ENCODE peak calls at places on chromosome 17, in seven cellular contexts. M is IMR-90, T is HCT116, I is brain microvascular endothelial cell, V is breast epithelium, J is tibial artery, O is fibroblast of lung. G is an unnamed sample.

GRCh38 chr17:72004476-72005331 is 116.1 kb upstream of the SOX9 start:
- DNase-seq in M (no peak), T (no peak), I (no peak), V (no peak), J (no peak), O (no peak), G (peak; percentile 33)

GRCh38 chr17:36597229-36597628 is 4.2 kb upstream of the MRM1 start:
- DNase-seq in M (no peak), T (no peak), I (no peak), V (no peak), J (no peak), O (no peak), G (no peak)

GRCh38 chr17:77324227-77324626 is 183.5 kb downstream of the SEC14L1 start:
- DNase-seq in M (no peak), T (no peak), I (no peak), V (peak; percentile 3), J (peak; percentile 67), O (no peak), G (no peak)

GRCh38 chr17:38355256-38355655 is 3.6 kb downstream of the SOCS7 start:
- DNase-seq in M (no peak), T (no peak), I (no peak), V (no peak), J (no peak), O (no peak), G (no peak)

GRCh38 chr17:57424777-57425188 is 168.5 kb downstream of the MSI2 start:
- DNase-seq in M (peak; percentile 30), T (peak; percentile 85), I (peak; percentile 26), V (no peak), J (no peak), O (no peak), G (no peak)

GRCh38 chr17:68205251-68205807 is 42.5 kb upstream of the AMZ2 start:
- DNase-seq in M (peak; percentile 82), T (peak; percentile 78), I (peak; percentile 80), V (peak; percentile 85), J (peak; percentile 94), O (peak; percentile 86), G (peak; percentile 94)

GRCh38 chr17:49604314-49604869 is 28.7 kb downstream of the NXPH3 start:
- DNase-seq in M (no peak), T (no peak), I (no peak), V (no peak), J (no peak), O (no peak), G (no peak)

GRCh38 chr17:48998557-48999440 is 1.6 kb downstream of the IGF2BP1 start:
- DNase-seq in M (peak; percentile 59), T (no peak), I (no peak), V (no peak), J (no peak), O (peak; percentile 59), G (no peak)

GRCh38 chr17:9700754-9701476 is 55.6 kb downstream of the USP43 start:
- DNase-seq in M (no peak), T (no peak), I (no peak), V (no peak), J (no peak), O (no peak), G (no peak)

GRCh38 chr17:47896672-47897490 is 845 bp downstream of the SP2 start:
- DNase-seq in M (peak; percentile 7), T (no peak), I (no peak), V (no peak), J (no peak), O (peak; percentile 8), G (no peak)

GRCh38 chr17:13010959-13011358 is 6.9 kb downstream of the ELAC2 start:
- DNase-seq in M (no peak), T (no peak), I (no peak), V (no peak), J (peak; percentile 29), O (no peak), G (no peak)

GRCh38 chr17:56029980-56030624 is 123.2 kb upstream of the ANKFN1 start:
- DNase-seq in M (no peak), T (no peak), I (no peak), V (no peak), J (no peak), O (no peak), G (no peak)
- TF ChIP-seq CTCF in M (no peak), T (no peak), I (no peak), V (no peak), J (no peak), O (no peak), G (no peak)

GRCh38 chr17:46848534-46848933 is 2.8 kb upstream of the WNT9B start:
- DNase-seq in M (no peak), T (no peak), I (no peak), V (no peak), J (no peak), O (no peak), G (no peak)
- H3K27me3 ChIP-seq in M (peaks cover 73% of the 10 kb centered on the region), T (no peaks in the 10 kb centered on the region), I (peaks cover 26% of the 10 kb centered on the region), V (peaks cover 9% of the 10 kb centered on the region), J (peaks cover 4% of the 10 kb centered on the region), O (peaks cover 45% of the 10 kb centered on the region), G (peaks cover 5% of the 10 kb centered on the region)

GRCh38 chr17:69425978-69426377 is 11.5 kb downstream of the MAP2K6 start:
- DNase-seq in M (no peak), T (no peak), I (no peak), V (no peak), J (no peak), O (no peak), G (no peak)
- TF ChIP-seq CTCF in M (no peak), T (no peak), I (no peak), V (no peak), J (no peak), O (no peak), G (no peak)

GRCh38 chr17:74592087-74592990 is at the start of gene CD300LD:
- DNase-seq in M (no peak), T (no peak), I (no peak), V (no peak), J (no peak), O (no peak), G (no peak)
- H3K27me3 ChIP-seq in M (no peaks in the 10 kb centered on the region), T (peaks cover 66% of the 10 kb centered on the region), I (no peaks in the 10 kb centered on the region), V (no peaks in the 10 kb centered on the region), J (no peaks in the 10 kb centered on the region), O (no peaks in the 10 kb centered on the region), G (peaks cover 1% of the 10 kb centered on the region)

DNA sequence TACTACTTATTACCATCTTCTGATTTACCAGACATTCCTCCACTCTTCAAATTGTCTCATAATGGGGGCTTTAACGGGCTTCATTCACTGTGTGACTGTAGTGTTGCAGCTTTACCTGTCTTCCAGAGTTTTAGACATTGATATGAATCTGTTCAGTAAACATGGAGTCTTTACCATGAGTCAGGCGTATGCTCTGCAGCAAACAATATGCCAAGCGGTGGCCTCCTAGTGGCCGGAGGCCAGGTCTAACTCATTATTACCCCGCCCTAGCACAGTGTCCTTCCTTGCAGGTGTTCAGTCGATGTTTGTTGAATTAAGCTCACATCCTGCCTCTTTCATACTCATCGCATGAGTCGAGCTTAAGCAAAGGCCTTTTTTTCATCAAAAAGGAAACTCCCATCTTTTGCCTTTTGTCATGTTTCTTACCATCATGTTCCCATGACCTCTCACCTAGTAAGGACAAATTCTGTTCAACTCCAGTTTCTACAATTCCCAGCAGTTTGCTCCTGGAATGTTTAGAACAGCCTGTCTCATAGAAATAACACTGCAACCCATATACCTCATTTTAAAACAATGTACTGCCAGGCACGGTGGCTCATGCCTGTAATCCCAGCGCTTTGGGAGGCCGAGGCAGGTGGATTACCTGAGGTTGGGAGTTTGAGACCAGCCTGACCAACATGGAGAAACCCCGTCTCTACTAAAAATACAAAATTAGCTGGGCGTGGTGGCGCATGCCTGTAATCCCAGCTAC is 39.4 kb downstream of the TUBD1 start:
- DNase-seq in M (peak; percentile 100), T (no peak), I (peak; percentile 84), V (peak; percentile 81), J (peak; percentile 46), O (peak; percentile 98), G (no peak)
- TF ChIP-seq CTCF in M (peak; percentile 73), T (peak; percentile 90), I (peak; percentile 80), V (peak; percentile 57), J (no peak), O (peak; percentile 54), G (peak; percentile 75)

DNA sequence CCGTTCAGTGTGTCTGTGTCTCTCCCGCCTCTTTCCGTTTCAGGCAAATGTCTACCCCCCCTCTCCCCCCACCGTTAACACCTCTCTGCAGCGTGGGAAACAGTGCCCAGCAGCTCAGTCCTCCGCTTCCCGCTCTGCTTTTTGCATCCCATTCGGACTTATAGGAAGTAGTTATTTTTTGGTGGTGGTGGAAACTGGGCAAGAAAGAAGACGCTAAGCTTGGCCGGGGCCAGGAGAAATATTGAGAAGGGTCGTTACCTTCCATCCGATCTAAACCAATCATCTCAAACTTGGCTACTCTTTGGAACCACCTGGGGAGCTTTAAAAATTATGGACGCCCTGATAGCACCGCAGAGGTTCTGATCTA is 504 bp upstream of the HLF start:
- DNase-seq in M (no peak), T (no peak), I (no peak), V (no peak), J (no peak), O (no peak), G (no peak)
- H3K27me3 ChIP-seq in M (peaks cover 53% of the 10 kb centered on the region), T (no peaks in the 10 kb centered on the region), I (peaks cover 42% of the 10 kb centered on the region), V (no peaks in the 10 kb centered on the region), J (no peaks in the 10 kb centered on the region), O (peaks cover 51% of the 10 kb centered on the region), G (no peaks in the 10 kb centered on the region)

DNA sequence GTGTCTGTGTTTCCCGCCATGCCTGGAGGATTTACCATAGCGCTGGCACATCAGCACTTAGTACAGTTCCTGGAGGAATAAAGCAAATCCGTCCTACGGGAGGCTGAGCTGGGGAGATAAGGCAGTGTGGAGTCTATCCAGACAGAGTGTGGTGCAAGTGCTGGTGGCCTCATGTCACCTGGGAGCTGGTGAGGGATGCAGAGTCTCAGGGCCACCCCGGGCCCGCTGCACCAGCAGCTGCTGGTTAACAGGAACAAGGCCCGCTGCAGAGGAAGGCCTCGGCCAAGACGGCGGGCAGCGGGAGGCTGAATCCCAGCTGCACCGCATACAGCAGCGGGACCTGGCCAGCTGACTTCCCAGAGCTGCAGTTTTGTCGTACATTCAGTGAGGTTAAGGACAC is 57.3 kb upstream of the CDC42EP4 start:
- DNase-seq in M (no peak), T (no peak), I (no peak), V (no peak), J (no peak), O (no peak), G (no peak)
- TF ChIP-seq CTCF in M (no peak), T (no peak), I (no peak), V (no peak), J (no peak), O (no peak), G (no peak)